ENCODE peak calls at places on chromosome 10, in four cellular contexts. One of them, this sample, is unnamed.

GRCh38 chr10:100751211-100751933 is 6.0 kb downstream of the PAX2 start:
- DNase-seq in H1: no peak
- DNase-seq in IMR-90: no peak
- DNase-seq in mesendoderm: no peak
- DNase-seq in this sample: no peak

GRCh38 chr10:120744040-120744439 is 107.1 kb upstream of the WDR11 start:
- DNase-seq in H1: no peak
- DNase-seq in mesendoderm: no peak
- DNase-seq in IMR-90: no peak
- DNase-seq in this sample: no peak

GRCh38 chr10:98309366-98310355 is 41.7 kb upstream of the LOXL4 start:
- DNase-seq in mesendoderm: peak; percentile 92
- DNase-seq in H1: peak; percentile 58
- DNase-seq in IMR-90: peak; percentile 87
- DNase-seq in this sample: peak; percentile 88

GRCh38 chr10:123428302-123428701 is 237.9 kb upstream of the GPR26 start:
- DNase-seq in mesendoderm: no peak
- DNase-seq in IMR-90: no peak
- DNase-seq in H1: no peak
- DNase-seq in this sample: no peak

GRCh38 chr10:43395571-43396060 is 13.4 kb downstream of the HNRNPF start:
- DNase-seq in H1: no peak
- DNase-seq in mesendoderm: no peak
- DNase-seq in IMR-90: peak; percentile 28
- DNase-seq in this sample: no peak

GRCh38 chr10:108836362-108836761 is 1086.9 kb downstream of the XPNPEP1 start:
- DNase-seq in H1: no peak
- DNase-seq in mesendoderm: no peak
- DNase-seq in IMR-90: no peak
- DNase-seq in this sample: no peak

GRCh38 chr10:23037561-23037960 is 57.8 kb upstream of the MSRB2 start:
- DNase-seq in IMR-90: no peak
- DNase-seq in mesendoderm: no peak
- DNase-seq in H1: no peak
- DNase-seq in this sample: no peak

GRCh38 chr10:34489436-34489835 is 325.7 kb downstream of the PARD3 start:
- DNase-seq in H1: no peak
- DNase-seq in mesendoderm: no peak
- DNase-seq in IMR-90: no peak
- DNase-seq in this sample: no peak

GRCh38 chr10:76336213-76336963 is 905.0 kb downstream of the LRMDA start:
- DNase-seq in mesendoderm: no peak
- DNase-seq in H1: no peak
- DNase-seq in IMR-90: no peak
- DNase-seq in this sample: no peak

GRCh38 chr10:23693895-23694294 is 255.0 kb downstream of the OTUD1 start:
- DNase-seq in mesendoderm: no peak
- DNase-seq in IMR-90: no peak
- DNase-seq in H1: no peak
- DNase-seq in this sample: peak; percentile 44

GRCh38 chr10:70274643-70275042 is 9.2 kb downstream of the NPFFR1 start:
- DNase-seq in IMR-90: peak; percentile 88
- DNase-seq in H1: no peak
- DNase-seq in mesendoderm: no peak
- DNase-seq in this sample: no peak

GRCh38 chr10:131141645-131142445 is 169.7 kb downstream of the TCERG1L start:
- DNase-seq in H1: no peak
- DNase-seq in IMR-90: no peak
- DNase-seq in mesendoderm: no peak
- DNase-seq in this sample: no peak

GRCh38 chr10:74244097-74244685 is 93.2 kb downstream of the ADK start:
- DNase-seq in mesendoderm: no peak
- DNase-seq in IMR-90: peak; percentile 73
- DNase-seq in H1: no peak
- DNase-seq in this sample: no peak

GRCh38 chr10:65891073-65891981 is 1034.5 kb upstream of the LRRTM3 start:
- DNase-seq in mesendoderm: peak; percentile 6
- DNase-seq in IMR-90: no peak
- DNase-seq in H1: no peak
- DNase-seq in this sample: no peak

GRCh38 chr10:129642427-129642826 is 175.4 kb downstream of the MGMT start:
- DNase-seq in IMR-90: no peak
- DNase-seq in H1: no peak
- DNase-seq in mesendoderm: peak; percentile 79
- DNase-seq in this sample: no peak

GRCh38 chr10:117391436-117392205 is 16.4 kb upstream of the PDZD8 start:
- DNase-seq in IMR-90: peak; percentile 30
- DNase-seq in H1: no peak
- DNase-seq in mesendoderm: peak; percentile 68
- DNase-seq in this sample: no peak

GRCh38 chr10:122234416-122234815 is 36.7 kb upstream of the BTBD16 start:
- DNase-seq in H1: no peak
- DNase-seq in IMR-90: peak; percentile 39
- DNase-seq in mesendoderm: no peak
- DNase-seq in this sample: no peak

GRCh38 chr10:128569546-128569945 is 443.3 kb upstream of the MKI67 start:
- DNase-seq in mesendoderm: no peak
- DNase-seq in H1: no peak
- DNase-seq in IMR-90: no peak
- DNase-seq in this sample: no peak

GRCh38 chr10:110273474-110273873 is 31.2 kb downstream of the SMNDC1 start:
- DNase-seq in H1: no peak
- DNase-seq in mesendoderm: no peak
- DNase-seq in IMR-90: peak; percentile 90
- DNase-seq in this sample: no peak

GRCh38 chr10:5283305-5284158 is 81.2 kb upstream of the UCN3 start:
- DNase-seq in H1: no peak
- DNase-seq in IMR-90: peak; percentile 47
- DNase-seq in mesendoderm: peak; percentile 88
- DNase-seq in this sample: peak; percentile 70

GRCh38 chr10:96556003-96556402 is 30.8 kb downstream of the TM9SF3 start:
- DNase-seq in mesendoderm: peak; percentile 20
- DNase-seq in H1: no peak
- DNase-seq in IMR-90: no peak
- DNase-seq in this sample: no peak

GRCh38 chr10:84007482-84007881 is 131.8 kb upstream of the GHITM start:
- DNase-seq in H1: no peak
- DNase-seq in mesendoderm: no peak
- DNase-seq in IMR-90: no peak
- DNase-seq in this sample: no peak

GRCh38 chr10:99315853-99316252 is 13.3 kb upstream of the CNNM1 start:
- DNase-seq in IMR-90: no peak
- DNase-seq in mesendoderm: no peak
- DNase-seq in H1: no peak
- DNase-seq in this sample: peak; percentile 29

GRCh38 chr10:119340893-119341235 is 133.5 kb downstream of the GRK5 start:
- DNase-seq in H1: no peak
- DNase-seq in IMR-90: no peak
- DNase-seq in mesendoderm: no peak
- DNase-seq in this sample: no peak

GRCh38 chr10:70578371-70578947 is 24.1 kb downstream of the PRF1 start:
- DNase-seq in mesendoderm: no peak
- DNase-seq in H1: no peak
- DNase-seq in IMR-90: peak; percentile 56
- DNase-seq in this sample: no peak

GRCh38 chr10:14153570-14154055 is 177.1 kb downstream of the FRMD4A start:
- DNase-seq in IMR-90: peak; percentile 37
- DNase-seq in H1: no peak
- DNase-seq in mesendoderm: peak; percentile 66
- DNase-seq in this sample: peak; percentile 67

GRCh38 chr10:132994371-132994796 is 52.0 kb upstream of the CFAP46 start:
- DNase-seq in IMR-90: peak; percentile 8
- DNase-seq in H1: no peak
- DNase-seq in mesendoderm: peak; percentile 18
- DNase-seq in this sample: no peak

GRCh38 chr10:124612611-124613498 is 131.3 kb downstream of the FAM53B start:
- DNase-seq in H1: no peak
- DNase-seq in IMR-90: peak; percentile 15
- DNase-seq in mesendoderm: peak; percentile 87
- DNase-seq in this sample: peak; percentile 88

GRCh38 chr10:63542835-63543575 is 21.8 kb downstream of the REEP3 start:
- DNase-seq in H1: no peak
- DNase-seq in mesendoderm: no peak
- DNase-seq in IMR-90: peak; percentile 35
- DNase-seq in this sample: no peak

GRCh38 chr10:62121197-62121550 is 147.5 kb downstream of the RTKN2 start:
- DNase-seq in IMR-90: no peak
- DNase-seq in H1: no peak
- DNase-seq in mesendoderm: no peak
- DNase-seq in this sample: no peak

GRCh38 chr10:128912568-128913311 is 554.3 kb upstream of the MGMT start:
- DNase-seq in IMR-90: no peak
- DNase-seq in mesendoderm: no peak
- DNase-seq in H1: no peak
- DNase-seq in this sample: no peak

GRCh38 chr10:1049425-1049958 is 573 bp upstream of the IDI1 start:
- DNase-seq in mesendoderm: no peak
- DNase-seq in H1: no peak
- DNase-seq in IMR-90: no peak
- DNase-seq in this sample: no peak

GRCh38 chr10:21055339-21056135 is 158.4 kb upstream of the NEBL start:
- DNase-seq in mesendoderm: no peak
- DNase-seq in IMR-90: no peak
- DNase-seq in H1: no peak
- DNase-seq in this sample: no peak

GRCh38 chr10:59073456-59074053 is 102.9 kb upstream of the PHYHIPL start:
- DNase-seq in H1: no peak
- DNase-seq in mesendoderm: no peak
- DNase-seq in IMR-90: no peak
- DNase-seq in this sample: no peak

GRCh38 chr10:126133906-126134703 is 237.7 kb downstream of the FANK1 start:
- DNase-seq in mesendoderm: no peak
- DNase-seq in H1: no peak
- DNase-seq in IMR-90: peak; percentile 93
- DNase-seq in this sample: no peak

GRCh38 chr10:52357986-52358385 is 43.9 kb downstream of the DKK1 start:
- DNase-seq in mesendoderm: peak; percentile 79
- DNase-seq in H1: no peak
- DNase-seq in IMR-90: peak; percentile 9
- DNase-seq in this sample: no peak

GRCh38 chr10:16779375-16779774 is 37.8 kb downstream of the RSU1 start:
- DNase-seq in IMR-90: no peak
- DNase-seq in mesendoderm: no peak
- DNase-seq in H1: no peak
- DNase-seq in this sample: no peak

GRCh38 chr10:78299861-78300453 is 266.3 kb downstream of the RPS24 start:
- DNase-seq in mesendoderm: no peak
- DNase-seq in H1: no peak
- DNase-seq in IMR-90: no peak
- DNase-seq in this sample: peak; percentile 15

GRCh38 chr10:78297997-78298396 is 264.3 kb downstream of the RPS24 start:
- DNase-seq in H1: no peak
- DNase-seq in IMR-90: no peak
- DNase-seq in mesendoderm: no peak
- DNase-seq in this sample: no peak

GRCh38 chr10:78296794-78297193 is 263.1 kb downstream of the RPS24 start:
- DNase-seq in mesendoderm: no peak
- DNase-seq in H1: no peak
- DNase-seq in IMR-90: no peak
- DNase-seq in this sample: no peak

GRCh38 chr10:78300526-78300925 is 266.9 kb downstream of the RPS24 start:
- DNase-seq in H1: no peak
- DNase-seq in mesendoderm: no peak
- DNase-seq in IMR-90: no peak
- DNase-seq in this sample: peak; percentile 9

DNA sequence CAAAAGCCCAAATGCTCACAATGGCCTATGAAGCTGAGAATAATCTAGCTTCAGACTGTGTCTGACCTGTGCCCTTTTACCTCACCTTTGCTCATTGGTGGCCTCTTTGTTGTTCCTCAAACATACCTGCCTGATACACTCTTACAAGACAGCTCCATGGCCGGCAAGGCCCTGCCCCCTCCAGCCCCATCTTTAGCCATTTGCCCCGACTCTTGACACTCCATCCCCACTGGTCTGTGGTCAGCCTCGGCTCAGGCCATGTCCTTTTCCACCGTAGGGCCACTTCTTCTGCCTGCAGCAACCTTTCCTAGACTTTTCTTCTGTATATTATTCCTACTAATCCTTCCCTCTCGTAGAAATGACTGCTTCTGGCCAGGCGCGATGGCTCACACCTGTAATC is 265.2 kb downstream of the RPS24 start:
- DNase-seq in H1: no peak
- DNase-seq in IMR-90: no peak
- DNase-seq in mesendoderm: no peak
- DNase-seq in this sample: no peak
- H3K56ac ChIP-seq in H1: no peak overlapping the region
- H3K56ac ChIP-seq in IMR-90: no peak overlapping the region
- H3K56ac ChIP-seq in mesendoderm: no peak overlapping the region
- H3K56ac ChIP-seq in this sample: no peak overlapping the region

GRCh38 chr10:38054361-38054797 is 39.8 kb upstream of the ZNF37A start:
- DNase-seq in H1: no peak
- DNase-seq in mesendoderm: no peak
- DNase-seq in IMR-90: peak; percentile 93
- DNase-seq in this sample: no peak
- H3K56ac ChIP-seq in H1: no peak overlapping the region
- H3K56ac ChIP-seq in mesendoderm: no peak overlapping the region
- H3K56ac ChIP-seq in IMR-90: no peak overlapping the region
- H3K56ac ChIP-seq in this sample: no peak overlapping the region

DNA sequence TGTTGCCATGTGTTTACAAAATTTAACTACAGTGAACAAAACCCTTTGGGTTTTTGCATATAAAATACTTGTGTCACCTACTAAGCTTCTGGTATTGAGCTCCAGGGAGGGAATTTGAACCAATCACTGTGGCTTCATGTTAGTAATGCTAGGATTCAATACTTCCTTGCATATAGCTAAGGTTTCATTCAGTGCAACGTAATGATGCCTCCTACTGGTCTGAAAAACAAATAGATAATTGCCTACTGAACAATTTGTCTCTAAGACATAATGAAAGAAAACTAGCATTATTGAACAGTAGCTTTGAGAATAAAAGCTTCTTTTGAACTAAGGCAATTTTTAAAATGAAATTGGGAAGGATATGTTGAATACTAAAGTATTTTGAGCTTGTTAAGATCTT is 244.4 kb downstream of the ZWINT start:
- DNase-seq in IMR-90: no peak
- DNase-seq in mesendoderm: peak; percentile 52
- DNase-seq in H1: no peak
- DNase-seq in this sample: no peak
- H3K56ac ChIP-seq in IMR-90: no peak overlapping the region
- H3K56ac ChIP-seq in mesendoderm: no peak overlapping the region
- H3K56ac ChIP-seq in H1: no peak overlapping the region
- H3K56ac ChIP-seq in this sample: no peak overlapping the region

GRCh38 chr10:95519132-95519487 is 42.1 kb downstream of the SORBS1 start:
- DNase-seq in IMR-90: no peak
- DNase-seq in H1: no peak
- DNase-seq in mesendoderm: no peak
- DNase-seq in this sample: no peak

GRCh38 chr10:95525033-95525418 is 36.1 kb downstream of the SORBS1 start:
- DNase-seq in IMR-90: no peak
- DNase-seq in mesendoderm: no peak
- DNase-seq in H1: no peak
- DNase-seq in this sample: no peak

GRCh38 chr10:95526066-95526465 is 35.1 kb downstream of the SORBS1 start:
- DNase-seq in IMR-90: no peak
- DNase-seq in H1: no peak
- DNase-seq in mesendoderm: no peak
- DNase-seq in this sample: no peak

GRCh38 chr10:95530021-95530420 is 31.1 kb downstream of the SORBS1 start:
- DNase-seq in IMR-90: no peak
- DNase-seq in mesendoderm: no peak
- DNase-seq in H1: no peak
- DNase-seq in this sample: no peak

GRCh38 chr10:95524358-95525032 is 36.7 kb downstream of the SORBS1 start:
- DNase-seq in IMR-90: no peak
- DNase-seq in mesendoderm: no peak
- DNase-seq in H1: no peak
- DNase-seq in this sample: no peak
- H3K56ac ChIP-seq in IMR-90: no peak overlapping the region
- H3K56ac ChIP-seq in mesendoderm: no peak overlapping the region
- H3K56ac ChIP-seq in H1: no peak overlapping the region
- H3K56ac ChIP-seq in this sample: no peak overlapping the region

This sample was measured in H9.